ENCODE peak calls at places on chromosomes 12 and 14, in six cellular contexts. N is C1 segment of cervical spinal cord; V is KBM-7; Q is activated naive CD4-positive, alpha-beta T cell treated with anti-CD3 and anti-CD28 coated beads, Interleukin-2, amount 10 ng/mL, durations not matched to agents 7 days and 5 days; G is AML-193; O is RWPE1. X is an unnamed sample.

GRCh38 chr12:123532808-123533649 is 490 bp downstream of the RILPL1 start:
- DNase-seq in N (peak), V (no peak), Q (peak), G (no peak), O (no peak), X (no peak)

GRCh38 chr14:93960108-93960475 is 16.3 kb downstream of the ASB2 start:
- DNase-seq in N (no peak), V (no peak), Q (peak), G (no peak), O (no peak), X (no peak)

GRCh38 chr14:72552236-72552635 is 341.7 kb downstream of the DPF3 start:
- DNase-seq in N (no peak), V (no peak), Q (no peak), G (no peak), O (no peak), X (no peak)

GRCh38 chr14:102277874-102278630 is 26.9 kb downstream of the MOK start:
- DNase-seq in N (no peak), V (no peak), Q (no peak), G (no peak), O (no peak), X (no peak)

GRCh38 chr14:29752221-29752923 is 175.3 kb downstream of the PRKD1 start:
- DNase-seq in N (no peak), V (no peak), Q (no peak), G (no peak), O (no peak), X (no peak)

GRCh38 chr14:72433511-72433910 is 460.4 kb downstream of the DPF3 start:
- DNase-seq in N (no peak), V (no peak), Q (no peak), G (no peak), O (peak), X (no peak)

GRCh38 chr14:100789460-100790417 is 36.2 kb upstream of the MEG3 start:
- DNase-seq in N (no peak), V (no peak), Q (no peak), G (no peak), O (no peak), X (no peak)

GRCh38 chr14:49989980-49990379 is 97.1 kb downstream of the ARF6 start:
- DNase-seq in N (no peak), V (no peak), Q (no peak), G (no peak), O (no peak), X (no peak)

GRCh38 chr12:663293-663871 is at the start of gene NINJ2:
- DNase-seq in N (no peak), V (no peak), Q (no peak), G (no peak), O (no peak), X (no peak)

GRCh38 chr12:22899184-22899583 is 274.2 kb downstream of the ETNK1 start:
- DNase-seq in N (no peak), V (peak), Q (no peak), G (no peak), O (no peak), X (peak)

GRCh38 chr12:41034686-41035085 is 153.4 kb upstream of the PDZRN4 start:
- DNase-seq in N (no peak), V (no peak), Q (no peak), G (no peak), O (peak), X (no peak)

GRCh38 chr14:106518054-106518943 is 991.9 kb downstream of the TMEM121 start:
- DNase-seq in N (no peak), V (peak), Q (peak), G (peak), O (no peak), X (no peak)

X was measured in keratinocyte.